ENCODE peak calls at places on chromosomes 5 and 9, in four cellular contexts. O is H1, E is GM12878, Z is K562. W is an unnamed sample.

GRCh38 chr5:170541146-170541769 is 37.4 kb downstream of the KCNIP1 start:
- DNase-seq in O (no peak), E (no peak), Z (no peak), W (no peak)

GRCh38 chr9:129343697-129344375 is 165.8 kb upstream of the IER5L start:
- DNase-seq in O (no peak), E (no peak), Z (no peak), W (peak)

GRCh38 chr5:158958048-158958994 is 141.4 kb downstream of the EBF1 start:
- DNase-seq in O (peak), E (peak), Z (no peak), W (no peak)

GRCh38 chr5:103425686-103426454 is 136.7 kb downstream of the NUDT12 start:
- DNase-seq in O (no peak), E (no peak), Z (no peak), W (no peak)

GRCh38 chr5:9363026-9363793 is 182.7 kb downstream of the SEMA5A start:
- DNase-seq in O (no peak), E (peak), Z (no peak), W (no peak)

GRCh38 chr9:98226516-98226915 is 28.9 kb downstream of the TBC1D2 start:
- DNase-seq in O (no peak), E (no peak), Z (no peak), W (no peak)

GRCh38 chr5:118006229-118006628 is 982.1 kb downstream of the DTWD2 start:
- DNase-seq in O (no peak), E (no peak), Z (no peak), W (no peak)

GRCh38 chr5:35338169-35338476 is 107.8 kb upstream of the PRLR start:
- DNase-seq in O (no peak), E (no peak), Z (no peak), W (no peak)

GRCh38 chr5:115626444-115626823 is 598 bp upstream of the TMED7 start:
- DNase-seq in O (no peak), E (no peak), Z (peak), W (peak)

GRCh38 chr9:86073839-86074238 is 25.5 kb downstream of the GOLM1 start:
- DNase-seq in O (no peak), E (no peak), Z (no peak), W (no peak)

GRCh38 chr5:175321927-175322532 is 122.0 kb downstream of the DRD1 start:
- DNase-seq in O (peak), E (no peak), Z (peak), W (peak)

GRCh38 chr9:135888126-135888765 is 19.1 kb downstream of the CAMSAP1 start:
- DNase-seq in O (no peak), E (no peak), Z (no peak), W (no peak)

GRCh38 chr9:129929467-129930125 is 94.3 kb downstream of the USP20 start:
- DNase-seq in O (no peak), E (no peak), Z (no peak), W (no peak)

GRCh38 chr9:119027901-119028699 is 341.1 kb downstream of the BRINP1 start:
- DNase-seq in O (peak), E (no peak), Z (peak), W (no peak)

GRCh38 chr5:100691545-100691944 is 156.4 kb downstream of the FAM174A start:
- DNase-seq in O (no peak), E (no peak), Z (no peak), W (no peak)

GRCh38 chr5:10913846-10914245 is 152.8 kb upstream of the DAP start:
- DNase-seq in O (no peak), E (no peak), Z (peak), W (no peak)

GRCh38 chr5:135867599-135867998 is 28.0 kb downstream of the IL9 start:
- DNase-seq in O (no peak), E (no peak), Z (no peak), W (no peak)

DNA sequence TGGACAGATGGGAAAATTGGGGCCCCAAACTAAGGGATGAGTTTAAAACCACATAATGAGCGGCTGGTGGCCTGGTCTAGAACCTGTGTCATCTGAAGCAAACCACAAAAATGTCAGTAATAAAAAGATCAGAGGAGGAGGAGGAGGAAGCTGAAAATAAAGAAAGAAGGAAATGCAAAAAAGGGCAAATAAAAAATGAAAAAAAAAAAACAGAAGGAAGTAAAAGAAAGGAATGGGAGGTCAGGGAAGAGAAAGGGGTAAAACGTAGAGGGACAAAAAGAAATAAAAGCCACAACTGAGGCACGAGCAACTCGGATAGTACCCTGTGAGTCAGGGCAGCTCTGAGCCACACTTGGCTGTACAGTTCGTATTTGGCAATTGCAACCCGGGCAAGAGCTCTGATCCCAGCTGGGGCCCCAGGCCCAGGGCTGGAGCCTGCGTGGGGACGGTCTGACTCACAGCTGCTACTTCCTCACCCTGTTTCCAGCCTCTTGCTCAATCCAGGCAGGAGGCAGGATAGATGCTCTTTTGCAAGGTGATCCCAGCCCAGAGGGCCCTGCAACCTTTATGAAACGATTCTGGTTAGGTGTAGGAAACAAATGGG is 137.9 kb upstream of the TRIM32 start:
- DNase-seq in O (no peak), E (no peak), Z (no peak), W (peak)
- TF ChIP-seq EGR1 in O (no peak), E (no peak), Z (no peak), W (peak)

GRCh38 chr9:128104171-128104618 is 23.3 kb downstream of the PTGES2 start:
- DNase-seq in O (no peak), E (no peak), Z (no peak), W (no peak)
- TF ChIP-seq POLR2AphosphoS5 in O (peak), E (no peak), Z (no peak), W (no peak)

GRCh38 chr5:38249286-38249685 is 9.1 kb upstream of the EGFLAM start:
- DNase-seq in O (no peak), E (no peak), Z (no peak), W (no peak)

GRCh38 chr5:38253759-38254158 is 4.6 kb upstream of the EGFLAM start:
- DNase-seq in O (no peak), E (no peak), Z (no peak), W (no peak)

GRCh38 chr5:38249812-38250211 is 8.5 kb upstream of the EGFLAM start:
- DNase-seq in O (no peak), E (no peak), Z (no peak), W (no peak)

GRCh38 chr5:38250752-38251448 is 7.5 kb upstream of the EGFLAM start:
- DNase-seq in O (no peak), E (no peak), Z (no peak), W (no peak)
- TF ChIP-seq EGR1 in O (no peak), E (no peak), Z (no peak), W (no peak)

DNA sequence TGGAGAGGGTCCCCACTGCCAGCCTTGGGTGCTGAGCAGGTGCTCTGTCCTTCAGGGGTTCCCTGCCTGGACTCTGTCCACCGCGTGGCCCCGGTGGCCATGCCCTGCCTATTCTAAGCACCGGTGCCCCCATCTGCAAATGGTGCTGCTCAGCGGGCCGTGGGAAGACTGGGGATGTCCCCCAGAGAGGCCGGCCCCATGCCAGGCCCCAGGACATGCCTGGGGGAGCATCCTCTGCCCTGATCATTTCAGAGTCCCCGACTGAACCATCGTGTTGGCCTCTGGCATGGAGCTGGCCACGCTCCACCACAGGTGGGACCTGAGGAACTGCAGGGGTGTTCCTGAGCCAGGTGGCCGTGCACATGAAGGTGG is 64.7 kb downstream of the RXRA start:
- DNase-seq in O (no peak), E (no peak), Z (no peak), W (no peak)
- TF ChIP-seq POLR2AphosphoS5 in O (no peak), E (no peak), Z (no peak), W (no peak)

GRCh38 chr9:88533951-88534455 is 975 bp upstream of the NXNL2 start:
- DNase-seq in O (peak), E (no peak), Z (peak), W (no peak)

GRCh38 chr9:88530051-88530450 is 4.9 kb upstream of the NXNL2 start:
- DNase-seq in O (no peak), E (no peak), Z (no peak), W (no peak)

GRCh38 chr9:88534456-88535225 is at the start of gene NXNL2:
- DNase-seq in O (peak), E (no peak), Z (peak), W (peak)

GRCh38 chr9:88531920-88532319 is 3.1 kb upstream of the NXNL2 start:
- DNase-seq in O (no peak), E (no peak), Z (no peak), W (no peak)

DNA sequence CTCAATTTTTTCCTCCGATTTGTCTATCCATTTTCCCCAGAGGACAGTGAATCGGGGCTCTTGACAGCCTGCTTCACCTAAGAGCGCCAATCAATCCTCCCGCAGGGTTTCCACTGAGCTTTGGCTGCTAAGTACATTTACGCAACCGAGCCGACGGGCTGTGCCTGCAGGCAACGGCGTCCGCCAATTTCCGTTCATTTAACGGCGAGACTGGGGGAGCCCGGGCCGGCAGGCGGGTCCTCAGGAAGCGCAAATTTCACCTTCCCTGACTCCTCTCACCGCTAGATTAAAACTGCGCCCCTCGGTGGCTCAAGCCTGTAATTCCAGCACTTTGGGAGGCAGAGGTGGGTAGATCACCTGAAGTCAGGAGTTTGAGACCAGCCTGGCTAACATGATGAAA is 2.7 kb upstream of the NXNL2 start:
- DNase-seq in O (peak), E (no peak), Z (no peak), W (no peak)
- TF ChIP-seq EGR1 in O (no peak), E (no peak), Z (no peak), W (no peak)

DNA sequence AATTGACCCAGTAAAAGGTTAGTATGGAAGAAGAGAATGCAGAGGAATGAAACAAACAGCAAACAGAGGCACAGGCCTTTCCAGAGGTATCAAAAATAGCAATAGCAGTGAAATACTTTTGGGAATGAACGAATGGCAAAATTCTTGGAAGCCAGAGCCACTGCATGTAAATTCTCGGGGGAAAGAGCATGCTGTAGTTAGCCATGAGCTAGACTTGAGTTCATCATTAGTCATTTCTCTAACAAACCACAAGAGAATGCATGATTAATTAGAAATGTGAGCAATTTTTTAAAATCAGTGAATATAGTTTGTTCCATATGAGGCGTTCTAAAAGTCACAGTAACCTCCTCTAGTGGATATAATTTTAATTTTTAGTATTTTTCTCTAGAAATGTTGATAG is 170.3 kb upstream of the PRR16 start:
- DNase-seq in O (no peak), E (no peak), Z (no peak), W (no peak)
- TF ChIP-seq POLR2AphosphoS5 in O (no peak), E (no peak), Z (no peak), W (no peak)

DNA sequence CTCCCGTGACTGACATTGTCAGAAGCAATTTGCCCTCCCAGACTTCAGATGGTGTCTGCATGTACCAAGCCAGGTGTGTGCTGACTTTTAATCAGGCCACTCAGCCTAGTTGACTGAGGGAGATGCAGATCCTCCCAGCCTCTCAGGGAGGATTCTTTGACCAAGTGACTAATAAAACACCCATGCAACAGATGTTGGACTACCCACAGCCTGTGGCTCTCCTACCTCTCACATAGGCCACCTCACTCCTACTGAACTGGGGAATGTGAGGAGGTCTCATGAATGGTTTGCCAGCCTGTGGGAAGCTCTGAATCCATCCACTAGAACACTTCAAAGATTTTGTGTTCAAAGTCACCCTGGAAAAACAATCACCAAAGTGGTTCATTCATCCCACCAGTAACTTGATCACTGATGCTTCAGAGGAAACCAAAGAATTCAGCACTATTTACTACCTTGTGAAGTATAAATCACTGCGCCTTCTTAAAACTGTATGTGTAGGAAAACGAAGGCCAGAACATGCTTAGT is 80.1 kb downstream of the ESM1 start:
- DNase-seq in O (no peak), E (no peak), Z (no peak), W (no peak)
- TF ChIP-seq EGR1 in O (no peak), E (no peak), Z (no peak), W (no peak)